ENCODE peak calls at places on chromosome 18, in ten cellular contexts. One of them, this sample, is unnamed.
A peak's percentile ranks its signal among the peaks of the same experiment; 100 is the strongest.

GRCh38 chr18:23872701-23873550 is 141.6 kb upstream of the TTC39C start:
- DNase-seq in A172: no peak
- DNase-seq in Right ventricle myocardium inferior: no peak
- DNase-seq in bronchial epithelial cell: peak; percentile 98
- DNase-seq in endothelial cell of umbilical vein: no peak
- DNase-seq in stimulated activated CD4-positive, alpha-beta T cell treated with anti-CD3 and anti-CD28 coated beads, Interleukin-4, amount 100 ng/mL, for 48 hours: no peak
- DNase-seq in mucosa of descending colon: peak; percentile 90
- DNase-seq in A549: no peak
- DNase-seq in C1 segment of cervical spinal cord: no peak
- DNase-seq in renal cortical epithelial cell: peak; percentile 57
- DNase-seq in this sample: no peak

GRCh38 chr18:50711401-50711800 is 108.4 kb downstream of the MRO start:
- DNase-seq in A172: no peak
- DNase-seq in Right ventricle myocardium inferior: no peak
- DNase-seq in bronchial epithelial cell: no peak
- DNase-seq in endothelial cell of umbilical vein: no peak
- DNase-seq in stimulated activated CD4-positive, alpha-beta T cell treated with anti-CD3 and anti-CD28 coated beads, Interleukin-4, amount 100 ng/mL, for 48 hours: no peak
- DNase-seq in mucosa of descending colon: no peak
- DNase-seq in A549: no peak
- DNase-seq in C1 segment of cervical spinal cord: no peak
- DNase-seq in renal cortical epithelial cell: no peak
- DNase-seq in this sample: no peak

GRCh38 chr18:49645836-49646235 is 84.0 kb downstream of the LIPG start:
- DNase-seq in A172: no peak
- DNase-seq in Right ventricle myocardium inferior: peak; percentile 82
- DNase-seq in bronchial epithelial cell: no peak
- DNase-seq in endothelial cell of umbilical vein: no peak
- DNase-seq in stimulated activated CD4-positive, alpha-beta T cell treated with anti-CD3 and anti-CD28 coated beads, Interleukin-4, amount 100 ng/mL, for 48 hours: no peak
- DNase-seq in mucosa of descending colon: peak; percentile 50
- DNase-seq in A549: no peak
- DNase-seq in C1 segment of cervical spinal cord: no peak
- DNase-seq in renal cortical epithelial cell: no peak
- DNase-seq in this sample: no peak

GRCh38 chr18:12679183-12679786 is 21.4 kb upstream of the SPIRE1 start:
- DNase-seq in A172: peak; percentile 68
- DNase-seq in Right ventricle myocardium inferior: no peak
- DNase-seq in bronchial epithelial cell: no peak
- DNase-seq in endothelial cell of umbilical vein: peak; percentile 82
- DNase-seq in stimulated activated CD4-positive, alpha-beta T cell treated with anti-CD3 and anti-CD28 coated beads, Interleukin-4, amount 100 ng/mL, for 48 hours: no peak
- DNase-seq in mucosa of descending colon: no peak
- DNase-seq in A549: no peak
- DNase-seq in C1 segment of cervical spinal cord: peak; percentile 35
- DNase-seq in renal cortical epithelial cell: peak; percentile 23
- DNase-seq in this sample: no peak

GRCh38 chr18:3603460-3604259 is 153.7 kb downstream of the TGIF1 start:
- DNase-seq in A172: peak; percentile 98
- DNase-seq in Right ventricle myocardium inferior: no peak
- DNase-seq in bronchial epithelial cell: peak; percentile 97
- DNase-seq in endothelial cell of umbilical vein: peak; percentile 96
- DNase-seq in stimulated activated CD4-positive, alpha-beta T cell treated with anti-CD3 and anti-CD28 coated beads, Interleukin-4, amount 100 ng/mL, for 48 hours: no peak
- DNase-seq in mucosa of descending colon: no peak
- DNase-seq in A549: peak; percentile 94
- DNase-seq in C1 segment of cervical spinal cord: peak; percentile 23
- DNase-seq in renal cortical epithelial cell: peak; percentile 99
- DNase-seq in this sample: no peak

GRCh38 chr18:3454365-3455089 is 4.6 kb downstream of the TGIF1 start:
- DNase-seq in A172: peak; percentile 74
- DNase-seq in Right ventricle myocardium inferior: no peak
- DNase-seq in bronchial epithelial cell: peak; percentile 70
- DNase-seq in endothelial cell of umbilical vein: peak; percentile 95
- DNase-seq in stimulated activated CD4-positive, alpha-beta T cell treated with anti-CD3 and anti-CD28 coated beads, Interleukin-4, amount 100 ng/mL, for 48 hours: no peak
- DNase-seq in mucosa of descending colon: no peak
- DNase-seq in A549: peak; percentile 80
- DNase-seq in C1 segment of cervical spinal cord: no peak
- DNase-seq in renal cortical epithelial cell: peak; percentile 87
- DNase-seq in this sample: no peak

GRCh38 chr18:66136039-66136438 is 385.2 kb downstream of the CDH7 start:
- DNase-seq in A172: no peak
- DNase-seq in Right ventricle myocardium inferior: no peak
- DNase-seq in bronchial epithelial cell: no peak
- DNase-seq in endothelial cell of umbilical vein: no peak
- DNase-seq in stimulated activated CD4-positive, alpha-beta T cell treated with anti-CD3 and anti-CD28 coated beads, Interleukin-4, amount 100 ng/mL, for 48 hours: no peak
- DNase-seq in mucosa of descending colon: no peak
- DNase-seq in A549: no peak
- DNase-seq in C1 segment of cervical spinal cord: no peak
- DNase-seq in renal cortical epithelial cell: peak; percentile 1
- DNase-seq in this sample: no peak

GRCh38 chr18:31233550-31234306 is 71.1 kb upstream of the DSC1 start:
- DNase-seq in A172: no peak
- DNase-seq in Right ventricle myocardium inferior: no peak
- DNase-seq in bronchial epithelial cell: no peak
- DNase-seq in endothelial cell of umbilical vein: no peak
- DNase-seq in stimulated activated CD4-positive, alpha-beta T cell treated with anti-CD3 and anti-CD28 coated beads, Interleukin-4, amount 100 ng/mL, for 48 hours: no peak
- DNase-seq in mucosa of descending colon: peak; percentile 33
- DNase-seq in A549: no peak
- DNase-seq in C1 segment of cervical spinal cord: no peak
- DNase-seq in renal cortical epithelial cell: peak; percentile 53
- DNase-seq in this sample: no peak

GRCh38 chr18:49319590-49319989 is 140.9 kb downstream of the DYM start:
- DNase-seq in A172: no peak
- DNase-seq in Right ventricle myocardium inferior: no peak
- DNase-seq in bronchial epithelial cell: no peak
- DNase-seq in endothelial cell of umbilical vein: no peak
- DNase-seq in stimulated activated CD4-positive, alpha-beta T cell treated with anti-CD3 and anti-CD28 coated beads, Interleukin-4, amount 100 ng/mL, for 48 hours: no peak
- DNase-seq in mucosa of descending colon: no peak
- DNase-seq in A549: no peak
- DNase-seq in C1 segment of cervical spinal cord: no peak
- DNase-seq in renal cortical epithelial cell: no peak
- DNase-seq in this sample: no peak

GRCh38 chr18:62420151-62420512 is 95.0 kb downstream of the TNFRSF11A start:
- DNase-seq in A172: peak; percentile 34
- DNase-seq in Right ventricle myocardium inferior: no peak
- DNase-seq in bronchial epithelial cell: peak; percentile 65
- DNase-seq in endothelial cell of umbilical vein: peak; percentile 66
- DNase-seq in stimulated activated CD4-positive, alpha-beta T cell treated with anti-CD3 and anti-CD28 coated beads, Interleukin-4, amount 100 ng/mL, for 48 hours: no peak
- DNase-seq in mucosa of descending colon: no peak
- DNase-seq in A549: peak; percentile 48
- DNase-seq in C1 segment of cervical spinal cord: no peak
- DNase-seq in renal cortical epithelial cell: peak; percentile 87
- DNase-seq in this sample: no peak

GRCh38 chr18:28045176-28045810 is 131.6 kb downstream of the CDH2 start:
- DNase-seq in A172: peak; percentile 27
- DNase-seq in Right ventricle myocardium inferior: no peak
- DNase-seq in bronchial epithelial cell: peak; percentile 72
- DNase-seq in endothelial cell of umbilical vein: peak; percentile 50
- DNase-seq in stimulated activated CD4-positive, alpha-beta T cell treated with anti-CD3 and anti-CD28 coated beads, Interleukin-4, amount 100 ng/mL, for 48 hours: no peak
- DNase-seq in mucosa of descending colon: no peak
- DNase-seq in A549: peak; percentile 31
- DNase-seq in C1 segment of cervical spinal cord: no peak
- DNase-seq in renal cortical epithelial cell: peak; percentile 95
- DNase-seq in this sample: no peak

GRCh38 chr18:32550958-32551357 is 80.3 kb upstream of the GAREM1 start:
- DNase-seq in A172: no peak
- DNase-seq in Right ventricle myocardium inferior: no peak
- DNase-seq in bronchial epithelial cell: peak; percentile 21
- DNase-seq in endothelial cell of umbilical vein: no peak
- DNase-seq in stimulated activated CD4-positive, alpha-beta T cell treated with anti-CD3 and anti-CD28 coated beads, Interleukin-4, amount 100 ng/mL, for 48 hours: no peak
- DNase-seq in mucosa of descending colon: no peak
- DNase-seq in A549: no peak
- DNase-seq in C1 segment of cervical spinal cord: no peak
- DNase-seq in renal cortical epithelial cell: no peak
- DNase-seq in this sample: no peak

GRCh38 chr18:69220529-69220928 is 180.2 kb upstream of the DOK6 start:
- DNase-seq in A172: no peak
- DNase-seq in Right ventricle myocardium inferior: no peak
- DNase-seq in bronchial epithelial cell: no peak
- DNase-seq in endothelial cell of umbilical vein: no peak
- DNase-seq in stimulated activated CD4-positive, alpha-beta T cell treated with anti-CD3 and anti-CD28 coated beads, Interleukin-4, amount 100 ng/mL, for 48 hours: no peak
- DNase-seq in mucosa of descending colon: no peak
- DNase-seq in A549: no peak
- DNase-seq in C1 segment of cervical spinal cord: no peak
- DNase-seq in renal cortical epithelial cell: peak; percentile 57
- DNase-seq in this sample: no peak

GRCh38 chr18:36075862-36076587 is 8.7 kb upstream of the RPRD1A start:
- DNase-seq in A172: peak; percentile 22
- DNase-seq in Right ventricle myocardium inferior: no peak
- DNase-seq in bronchial epithelial cell: peak; percentile 97
- DNase-seq in endothelial cell of umbilical vein: no peak
- DNase-seq in stimulated activated CD4-positive, alpha-beta T cell treated with anti-CD3 and anti-CD28 coated beads, Interleukin-4, amount 100 ng/mL, for 48 hours: no peak
- DNase-seq in mucosa of descending colon: no peak
- DNase-seq in A549: peak; percentile 69
- DNase-seq in C1 segment of cervical spinal cord: no peak
- DNase-seq in renal cortical epithelial cell: peak; percentile 99
- DNase-seq in this sample: no peak

GRCh38 chr18:34913837-34914755 is 127.1 kb upstream of the MAPRE2 start:
- DNase-seq in A172: no peak
- DNase-seq in Right ventricle myocardium inferior: no peak
- DNase-seq in bronchial epithelial cell: no peak
- DNase-seq in endothelial cell of umbilical vein: peak; percentile 49
- DNase-seq in stimulated activated CD4-positive, alpha-beta T cell treated with anti-CD3 and anti-CD28 coated beads, Interleukin-4, amount 100 ng/mL, for 48 hours: no peak
- DNase-seq in mucosa of descending colon: no peak
- DNase-seq in A549: peak; percentile 82
- DNase-seq in C1 segment of cervical spinal cord: no peak
- DNase-seq in renal cortical epithelial cell: no peak
- DNase-seq in this sample: no peak

GRCh38 chr18:46073474-46074331 is 1.6 kb upstream of the PSTPIP2 start:
- DNase-seq in A172: peak; percentile 48
- DNase-seq in Right ventricle myocardium inferior: no peak
- DNase-seq in bronchial epithelial cell: peak; percentile 78
- DNase-seq in endothelial cell of umbilical vein: peak; percentile 75
- DNase-seq in stimulated activated CD4-positive, alpha-beta T cell treated with anti-CD3 and anti-CD28 coated beads, Interleukin-4, amount 100 ng/mL, for 48 hours: no peak
- DNase-seq in mucosa of descending colon: no peak
- DNase-seq in A549: peak; percentile 55
- DNase-seq in C1 segment of cervical spinal cord: no peak
- DNase-seq in renal cortical epithelial cell: peak; percentile 72
- DNase-seq in this sample: no peak

GRCh38 chr18:55879331-55879730 is 291.3 kb upstream of the TCF4 start:
- DNase-seq in A172: no peak
- DNase-seq in Right ventricle myocardium inferior: no peak
- DNase-seq in bronchial epithelial cell: no peak
- DNase-seq in endothelial cell of umbilical vein: no peak
- DNase-seq in stimulated activated CD4-positive, alpha-beta T cell treated with anti-CD3 and anti-CD28 coated beads, Interleukin-4, amount 100 ng/mL, for 48 hours: no peak
- DNase-seq in mucosa of descending colon: no peak
- DNase-seq in A549: no peak
- DNase-seq in C1 segment of cervical spinal cord: no peak
- DNase-seq in renal cortical epithelial cell: no peak
- DNase-seq in this sample: no peak

GRCh38 chr18:76621782-76622495 is 126.9 kb upstream of the ZNF516 start:
- DNase-seq in A172: peak; percentile 18
- DNase-seq in Right ventricle myocardium inferior: no peak
- DNase-seq in bronchial epithelial cell: peak; percentile 82
- DNase-seq in endothelial cell of umbilical vein: no peak
- DNase-seq in stimulated activated CD4-positive, alpha-beta T cell treated with anti-CD3 and anti-CD28 coated beads, Interleukin-4, amount 100 ng/mL, for 48 hours: no peak
- DNase-seq in mucosa of descending colon: no peak
- DNase-seq in A549: no peak
- DNase-seq in C1 segment of cervical spinal cord: no peak
- DNase-seq in renal cortical epithelial cell: peak; percentile 73
- DNase-seq in this sample: no peak